ENCODE peak calls at places on chromosomes 5 and 9, in ten cellular contexts. P is kidney glomerular epithelial cell; Z is transverse colon; L is LoVo; D is tibial artery; W is psoas muscle; R is GM06990; I is iPS DF 6.9; U is activated CD4-positive, CD25-positive, alpha-beta regulatory T cell treated with anti-CD3 and anti-CD28 coated beads, Interleukin-2, amount 50 U/mL, for 72 hours; X is RWPE2. Q is an unnamed sample.

GRCh38 chr9:114122152-114122615 is 23.1 kb upstream of the KIF12 start:
- DNase-seq in U (no peak), I (no peak), P (no peak), Z (no peak), R (no peak), W (no peak), L (no peak), X (no peak), D (no peak), Q (no peak)

GRCh38 chr9:86783884-86784283 is 163.4 kb downstream of the GAS1 start:
- DNase-seq in I (no peak), W (no peak), R (no peak), P (no peak), L (no peak), Z (no peak), D (no peak), X (no peak), U (no peak), Q (no peak)

GRCh38 chr5:78644741-78645300 is 3.8 kb downstream of the LHFPL2 start:
- DNase-seq in D (no peak), U (no peak), Z (no peak), R (no peak), W (no peak), P (no peak), I (no peak), X (no peak), L (no peak), Q (no peak)

GRCh38 chr5:177524941-177525655 is 8.3 kb upstream of the DDX41 start:
- DNase-seq in L (no peak), R (no peak), D (no peak), U (no peak), W (peak; percentile 71), Z (no peak), X (peak; percentile 55), I (no peak), P (no peak), Q (no peak)

GRCh38 chr5:151556808-151557207 is 34.3 kb downstream of the FAT2 start:
- DNase-seq in L (no peak), I (no peak), R (no peak), W (no peak), Z (no peak), U (no peak), X (no peak), P (no peak), D (no peak), Q (no peak)

GRCh38 chr9:98709968-98710965 is 1.5 kb upstream of the GABBR2 start:
- DNase-seq in Z (no peak), I (no peak), W (no peak), X (no peak), L (peak; percentile 6), U (no peak), D (no peak), P (peak; percentile 1), R (no peak), Q (no peak)

GRCh38 chr5:151005187-151005974 is 15.0 kb upstream of the GPX3 start:
- DNase-seq in P (no peak), W (peak; percentile 78), I (no peak), U (no peak), Z (peak; percentile 38), L (peak; percentile 31), R (no peak), D (peak; percentile 91), X (no peak), Q (peak; percentile 61)

GRCh38 chr5:115850771-115851416 is 9.2 kb downstream of the AP3S1 start:
- DNase-seq in D (no peak), L (peak; percentile 66), P (peak; percentile 16), R (no peak), Z (no peak), X (no peak), W (no peak), U (no peak), I (no peak), Q (no peak)

GRCh38 chr9:37338218-37338617 is 84.3 kb upstream of the GRHPR start:
- DNase-seq in R (no peak), P (no peak), X (no peak), L (no peak), D (no peak), U (no peak), W (no peak), Z (no peak), I (no peak), Q (no peak)

GRCh38 chr5:68950111-68950510 is 143.7 kb upstream of the SLC30A5 start:
- DNase-seq in W (no peak), D (no peak), L (no peak), U (no peak), P (no peak), Z (no peak), I (no peak), X (no peak), R (no peak), Q (no peak)

GRCh38 chr9:17135578-17135904 is 701 bp downstream of the CNTLN start:
- DNase-seq in W (no peak), X (no peak), U (no peak), L (no peak), I (no peak), D (no peak), Z (no peak), P (no peak), R (no peak), Q (no peak)

GRCh38 chr9:108784128-108784490 is 71.7 kb downstream of the ACTL7B start:
- DNase-seq in Z (no peak), W (no peak), P (no peak), U (no peak), L (no peak), R (no peak), D (no peak), X (no peak), I (no peak), Q (no peak)

GRCh38 chr5:176769911-176770310 is 40.4 kb upstream of the UNC5A start:
- DNase-seq in I (no peak), P (no peak), Z (no peak), X (no peak), L (no peak), R (no peak), W (no peak), D (peak; percentile 15), U (peak; percentile 5), Q (no peak)

GRCh38 chr5:151470440-151470839 is 23.0 kb downstream of the SLC36A1 start:
- DNase-seq in I (no peak), L (no peak), X (no peak), W (no peak), U (no peak), R (no peak), P (no peak), Z (no peak), D (no peak), Q (no peak)

Q was measured in NCI-H82.